ENCODE peak calls at places on chromosomes 7 and 10, in nine cellular contexts. One of them, this sample, is unnamed.

GRCh38 chr7:64892666-64893269 is 10.3 kb upstream of the ZNF273 start:
- DNase-seq in fibroblast of mammary gland: no peak
- DNase-seq in pancreas: no peak
- DNase-seq in right lobe of liver: no peak
- DNase-seq in glutamatergic neuron: no peak
- DNase-seq in choroid plexus epithelial cell: no peak
- DNase-seq in neural progenitor cell: no peak
- DNase-seq in heart right ventricle: no peak
- DNase-seq in right atrium auricular region: peak
- DNase-seq in this sample: no peak

GRCh38 chr7:27198138-27198841 is 1.6 kb downstream of the HOXA13 start:
- DNase-seq in fibroblast of mammary gland: no peak
- DNase-seq in pancreas: peak
- DNase-seq in right lobe of liver: peak
- DNase-seq in glutamatergic neuron: no peak
- DNase-seq in choroid plexus epithelial cell: no peak
- DNase-seq in neural progenitor cell: no peak
- DNase-seq in heart right ventricle: no peak
- DNase-seq in right atrium auricular region: no peak
- DNase-seq in this sample: no peak

GRCh38 chr7:47461161-47461560 is 120.8 kb downstream of the TNS3 start:
- DNase-seq in fibroblast of mammary gland: peak
- DNase-seq in pancreas: no peak
- DNase-seq in right lobe of liver: no peak
- DNase-seq in glutamatergic neuron: no peak
- DNase-seq in choroid plexus epithelial cell: peak
- DNase-seq in neural progenitor cell: no peak
- DNase-seq in heart right ventricle: peak
- DNase-seq in right atrium auricular region: no peak
- DNase-seq in this sample: no peak

GRCh38 chr10:96998329-96998888 is 166.3 kb downstream of the LCOR start:
- DNase-seq in fibroblast of mammary gland: peak
- DNase-seq in pancreas: no peak
- DNase-seq in right lobe of liver: no peak
- DNase-seq in glutamatergic neuron: no peak
- DNase-seq in choroid plexus epithelial cell: peak
- DNase-seq in neural progenitor cell: no peak
- DNase-seq in heart right ventricle: no peak
- DNase-seq in right atrium auricular region: peak
- DNase-seq in this sample: no peak

GRCh38 chr7:106071999-106072714 is 40.0 kb downstream of the SYPL1 start:
- DNase-seq in fibroblast of mammary gland: no peak
- DNase-seq in pancreas: no peak
- DNase-seq in right lobe of liver: no peak
- DNase-seq in glutamatergic neuron: no peak
- DNase-seq in choroid plexus epithelial cell: peak
- DNase-seq in neural progenitor cell: no peak
- DNase-seq in heart right ventricle: peak
- DNase-seq in right atrium auricular region: no peak
- DNase-seq in this sample: no peak

GRCh38 chr10:76116523-76116922 is 685.1 kb downstream of the LRMDA start:
- DNase-seq in fibroblast of mammary gland: no peak
- DNase-seq in pancreas: no peak
- DNase-seq in right lobe of liver: no peak
- DNase-seq in glutamatergic neuron: no peak
- DNase-seq in choroid plexus epithelial cell: no peak
- DNase-seq in neural progenitor cell: no peak
- DNase-seq in heart right ventricle: no peak
- DNase-seq in right atrium auricular region: no peak
- DNase-seq in this sample: no peak

GRCh38 chr10:1706711-1707110 is 30.6 kb downstream of the ADARB2 start:
- DNase-seq in fibroblast of mammary gland: no peak
- DNase-seq in pancreas: no peak
- DNase-seq in right lobe of liver: no peak
- DNase-seq in glutamatergic neuron: no peak
- DNase-seq in choroid plexus epithelial cell: no peak
- DNase-seq in neural progenitor cell: no peak
- DNase-seq in heart right ventricle: no peak
- DNase-seq in right atrium auricular region: no peak
- DNase-seq in this sample: no peak

GRCh38 chr7:73994023-73994422 is 34.0 kb upstream of the ELN start:
- DNase-seq in fibroblast of mammary gland: no peak
- DNase-seq in pancreas: no peak
- DNase-seq in right lobe of liver: no peak
- DNase-seq in glutamatergic neuron: no peak
- DNase-seq in choroid plexus epithelial cell: no peak
- DNase-seq in neural progenitor cell: no peak
- DNase-seq in heart right ventricle: no peak
- DNase-seq in right atrium auricular region: no peak
- DNase-seq in this sample: no peak

GRCh38 chr10:44651395-44651661 is 259.8 kb upstream of the TMEM72 start:
- DNase-seq in fibroblast of mammary gland: no peak
- DNase-seq in pancreas: no peak
- DNase-seq in right lobe of liver: no peak
- DNase-seq in glutamatergic neuron: no peak
- DNase-seq in choroid plexus epithelial cell: no peak
- DNase-seq in neural progenitor cell: no peak
- DNase-seq in heart right ventricle: no peak
- DNase-seq in right atrium auricular region: no peak
- DNase-seq in this sample: no peak

GRCh38 chr7:40733111-40733510 is 598.3 kb downstream of the SUGCT start:
- DNase-seq in fibroblast of mammary gland: no peak
- DNase-seq in pancreas: no peak
- DNase-seq in right lobe of liver: no peak
- DNase-seq in glutamatergic neuron: no peak
- DNase-seq in choroid plexus epithelial cell: no peak
- DNase-seq in neural progenitor cell: no peak
- DNase-seq in heart right ventricle: no peak
- DNase-seq in right atrium auricular region: no peak
- DNase-seq in this sample: no peak

GRCh38 chr7:158075633-158076001 is 512.0 kb downstream of the PTPRN2 start:
- DNase-seq in fibroblast of mammary gland: no peak
- DNase-seq in pancreas: no peak
- DNase-seq in right lobe of liver: no peak
- DNase-seq in glutamatergic neuron: no peak
- DNase-seq in choroid plexus epithelial cell: no peak
- DNase-seq in neural progenitor cell: no peak
- DNase-seq in heart right ventricle: no peak
- DNase-seq in right atrium auricular region: no peak
- DNase-seq in this sample: no peak

GRCh38 chr7:134460000-134460399 is 1.1 kb upstream of the AKR1B1 start:
- DNase-seq in fibroblast of mammary gland: peak
- DNase-seq in pancreas: no peak
- DNase-seq in right lobe of liver: no peak
- DNase-seq in glutamatergic neuron: no peak
- DNase-seq in choroid plexus epithelial cell: peak
- DNase-seq in neural progenitor cell: no peak
- DNase-seq in heart right ventricle: no peak
- DNase-seq in right atrium auricular region: no peak
- DNase-seq in this sample: no peak

GRCh38 chr10:18610517-18610916 is 40.9 kb downstream of the NSUN6 start:
- DNase-seq in fibroblast of mammary gland: peak
- DNase-seq in pancreas: no peak
- DNase-seq in right lobe of liver: peak
- DNase-seq in glutamatergic neuron: no peak
- DNase-seq in choroid plexus epithelial cell: peak
- DNase-seq in neural progenitor cell: peak
- DNase-seq in heart right ventricle: no peak
- DNase-seq in right atrium auricular region: no peak
- DNase-seq in this sample: no peak

GRCh38 chr7:126727930-126728331 is 524.8 kb downstream of the GRM8 start:
- DNase-seq in fibroblast of mammary gland: peak
- DNase-seq in pancreas: no peak
- DNase-seq in right lobe of liver: no peak
- DNase-seq in glutamatergic neuron: no peak
- DNase-seq in choroid plexus epithelial cell: peak
- DNase-seq in neural progenitor cell: no peak
- DNase-seq in heart right ventricle: no peak
- DNase-seq in right atrium auricular region: no peak
- DNase-seq in this sample: no peak

GRCh38 chr10:48882881-48883280 is 56.8 kb downstream of the LRRC18 start:
- DNase-seq in fibroblast of mammary gland: no peak
- DNase-seq in pancreas: no peak
- DNase-seq in right lobe of liver: no peak
- DNase-seq in glutamatergic neuron: no peak
- DNase-seq in choroid plexus epithelial cell: no peak
- DNase-seq in neural progenitor cell: no peak
- DNase-seq in heart right ventricle: no peak
- DNase-seq in right atrium auricular region: peak
- DNase-seq in this sample: no peak

GRCh38 chr10:48884337-48885045 is 55.1 kb downstream of the LRRC18 start:
- DNase-seq in fibroblast of mammary gland: no peak
- DNase-seq in pancreas: no peak
- DNase-seq in right lobe of liver: no peak
- DNase-seq in glutamatergic neuron: no peak
- DNase-seq in choroid plexus epithelial cell: no peak
- DNase-seq in neural progenitor cell: no peak
- DNase-seq in heart right ventricle: no peak
- DNase-seq in right atrium auricular region: peak
- DNase-seq in this sample: no peak

GRCh38 chr10:48887982-48888381 is 51.7 kb downstream of the LRRC18 start:
- DNase-seq in fibroblast of mammary gland: no peak
- DNase-seq in pancreas: no peak
- DNase-seq in right lobe of liver: no peak
- DNase-seq in glutamatergic neuron: no peak
- DNase-seq in choroid plexus epithelial cell: no peak
- DNase-seq in neural progenitor cell: no peak
- DNase-seq in heart right ventricle: no peak
- DNase-seq in right atrium auricular region: no peak
- DNase-seq in this sample: no peak

GRCh38 chr10:48881937-48882336 is 57.7 kb downstream of the LRRC18 start:
- DNase-seq in fibroblast of mammary gland: no peak
- DNase-seq in pancreas: no peak
- DNase-seq in right lobe of liver: no peak
- DNase-seq in glutamatergic neuron: no peak
- DNase-seq in choroid plexus epithelial cell: no peak
- DNase-seq in neural progenitor cell: no peak
- DNase-seq in heart right ventricle: no peak
- DNase-seq in right atrium auricular region: peak
- DNase-seq in this sample: no peak

GRCh38 chr10:48885376-48885775 is 54.3 kb downstream of the LRRC18 start:
- DNase-seq in fibroblast of mammary gland: peak
- DNase-seq in pancreas: no peak
- DNase-seq in right lobe of liver: no peak
- DNase-seq in glutamatergic neuron: peak
- DNase-seq in choroid plexus epithelial cell: peak
- DNase-seq in neural progenitor cell: peak
- DNase-seq in heart right ventricle: no peak
- DNase-seq in right atrium auricular region: peak
- DNase-seq in this sample: no peak
- TF ChIP-seq CTCF in fibroblast of mammary gland: peak
- TF ChIP-seq CTCF in pancreas: no peak
- TF ChIP-seq CTCF in right lobe of liver: no peak
- TF ChIP-seq CTCF in glutamatergic neuron: peak
- TF ChIP-seq CTCF in choroid plexus epithelial cell: peak
- TF ChIP-seq CTCF in neural progenitor cell: peak
- TF ChIP-seq CTCF in heart right ventricle: peak
- TF ChIP-seq CTCF in right atrium auricular region: peak
- TF ChIP-seq CTCF in this sample: no peak

DNA sequence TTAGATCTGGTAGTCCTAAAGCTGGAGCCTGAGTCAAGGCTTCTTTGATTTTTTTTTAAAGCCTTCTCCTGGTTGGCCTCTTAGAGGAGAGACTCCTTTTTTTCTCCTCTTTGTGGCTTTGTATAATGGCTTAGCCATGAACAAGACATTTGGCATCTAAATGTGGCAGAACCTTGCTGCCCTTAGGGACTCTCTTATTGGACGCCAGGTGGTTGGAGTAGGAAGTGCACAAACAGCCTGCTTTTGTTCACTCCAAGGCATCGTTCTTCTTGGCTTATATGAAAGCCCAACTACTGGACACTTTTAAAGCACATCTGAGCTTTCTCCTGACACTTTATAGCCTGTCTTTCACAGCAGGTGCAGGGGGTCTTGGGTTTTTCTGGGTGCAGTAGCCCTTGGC is 25.0 kb downstream of the ZPBP start:
- DNase-seq in fibroblast of mammary gland: no peak
- DNase-seq in pancreas: no peak
- DNase-seq in right lobe of liver: no peak
- DNase-seq in glutamatergic neuron: no peak
- DNase-seq in choroid plexus epithelial cell: no peak
- DNase-seq in neural progenitor cell: peak
- DNase-seq in heart right ventricle: no peak
- DNase-seq in right atrium auricular region: no peak
- DNase-seq in this sample: no peak
- TF ChIP-seq CTCF in fibroblast of mammary gland: no peak
- TF ChIP-seq CTCF in pancreas: peak
- TF ChIP-seq CTCF in right lobe of liver: peak
- TF ChIP-seq CTCF in glutamatergic neuron: peak
- TF ChIP-seq CTCF in choroid plexus epithelial cell: no peak
- TF ChIP-seq CTCF in neural progenitor cell: no peak
- TF ChIP-seq CTCF in heart right ventricle: peak
- TF ChIP-seq CTCF in right atrium auricular region: peak
- TF ChIP-seq CTCF in this sample: no peak

GRCh38 chr7:151032936-151033863 is 5.0 kb downstream of the ABCB8 start:
- DNase-seq in fibroblast of mammary gland: no peak
- DNase-seq in pancreas: no peak
- DNase-seq in right lobe of liver: no peak
- DNase-seq in glutamatergic neuron: no peak
- DNase-seq in choroid plexus epithelial cell: no peak
- DNase-seq in neural progenitor cell: no peak
- DNase-seq in heart right ventricle: no peak
- DNase-seq in right atrium auricular region: no peak
- DNase-seq in this sample: no peak
- TF ChIP-seq CTCF in fibroblast of mammary gland: no peak
- TF ChIP-seq CTCF in pancreas: no peak
- TF ChIP-seq CTCF in right lobe of liver: no peak
- TF ChIP-seq CTCF in glutamatergic neuron: peak
- TF ChIP-seq CTCF in choroid plexus epithelial cell: peak
- TF ChIP-seq CTCF in neural progenitor cell: no peak
- TF ChIP-seq CTCF in heart right ventricle: no peak
- TF ChIP-seq CTCF in right atrium auricular region: no peak
- TF ChIP-seq CTCF in this sample: no peak

GRCh38 chr10:93813507-93814465 is 56.0 kb downstream of the LGI1 start:
- DNase-seq in fibroblast of mammary gland: peak
- DNase-seq in pancreas: peak
- DNase-seq in right lobe of liver: peak
- DNase-seq in glutamatergic neuron: peak
- DNase-seq in choroid plexus epithelial cell: peak
- DNase-seq in neural progenitor cell: peak
- DNase-seq in heart right ventricle: peak
- DNase-seq in right atrium auricular region: peak
- DNase-seq in this sample: peak
- TF ChIP-seq CTCF in fibroblast of mammary gland: peak
- TF ChIP-seq CTCF in pancreas: peak
- TF ChIP-seq CTCF in right lobe of liver: peak
- TF ChIP-seq CTCF in glutamatergic neuron: peak
- TF ChIP-seq CTCF in choroid plexus epithelial cell: peak
- TF ChIP-seq CTCF in neural progenitor cell: peak
- TF ChIP-seq CTCF in heart right ventricle: peak
- TF ChIP-seq CTCF in right atrium auricular region: peak
- TF ChIP-seq CTCF in this sample: no peak

GRCh38 chr10:13161267-13162012 is at the start of gene MCM10:
- DNase-seq in fibroblast of mammary gland: peak
- DNase-seq in pancreas: peak
- DNase-seq in right lobe of liver: peak
- DNase-seq in glutamatergic neuron: peak
- DNase-seq in choroid plexus epithelial cell: peak
- DNase-seq in neural progenitor cell: peak
- DNase-seq in heart right ventricle: peak
- DNase-seq in right atrium auricular region: peak
- DNase-seq in this sample: peak
- TF ChIP-seq CTCF in fibroblast of mammary gland: peak
- TF ChIP-seq CTCF in pancreas: peak
- TF ChIP-seq CTCF in right lobe of liver: peak
- TF ChIP-seq CTCF in glutamatergic neuron: peak
- TF ChIP-seq CTCF in choroid plexus epithelial cell: peak
- TF ChIP-seq CTCF in neural progenitor cell: peak
- TF ChIP-seq CTCF in heart right ventricle: peak
- TF ChIP-seq CTCF in right atrium auricular region: peak
- TF ChIP-seq CTCF in this sample: peak

GRCh38 chr7:12494354-12495024 is 76.0 kb upstream of the SCIN start:
- DNase-seq in fibroblast of mammary gland: no peak
- DNase-seq in pancreas: no peak
- DNase-seq in right lobe of liver: no peak
- DNase-seq in glutamatergic neuron: no peak
- DNase-seq in choroid plexus epithelial cell: no peak
- DNase-seq in neural progenitor cell: peak
- DNase-seq in heart right ventricle: no peak
- DNase-seq in right atrium auricular region: no peak
- DNase-seq in this sample: no peak
- TF ChIP-seq CTCF in fibroblast of mammary gland: peak
- TF ChIP-seq CTCF in pancreas: no peak
- TF ChIP-seq CTCF in right lobe of liver: no peak
- TF ChIP-seq CTCF in glutamatergic neuron: no peak
- TF ChIP-seq CTCF in choroid plexus epithelial cell: peak
- TF ChIP-seq CTCF in neural progenitor cell: peak
- TF ChIP-seq CTCF in heart right ventricle: no peak
- TF ChIP-seq CTCF in right atrium auricular region: no peak
- TF ChIP-seq CTCF in this sample: peak